ENCODE peak calls at places on chromosomes 5 and 9, in four cellular contexts. R, C, M and J are unnamed samples.

GRCh38 chr5:132445930-132446329 is 44.6 kb downstream of the IRF1 start:
- DNase-seq in R (no peak), C (no peak), M (no peak), J (no peak)

GRCh38 chr5:107464403-107464802 is 206.3 kb downstream of the EFNA5 start:
- DNase-seq in R (no peak), C (no peak), M (no peak), J (no peak)

GRCh38 chr5:139138790-139139189 is 59.4 kb downstream of the SIL1 start:
- DNase-seq in R (no peak), C (no peak), M (peak), J (no peak)

GRCh38 chr5:72633649-72634048 is 126.4 kb upstream of the ZNF366 start:
- DNase-seq in R (no peak), C (no peak), M (peak), J (no peak)

GRCh38 chr5:135576075-135576599 is 2.7 kb downstream of the CXCL14 start:
- DNase-seq in R (no peak), C (no peak), M (no peak), J (no peak)

GRCh38 chr9:78236511-78236950 is 656 bp downstream of the CEP78 start:
- DNase-seq in R (no peak), C (peak), M (no peak), J (no peak)

GRCh38 chr9:99326112-99326916 is 104.2 kb downstream of the SEC61B start:
- DNase-seq in R (no peak), C (no peak), M (no peak), J (no peak)

GRCh38 chr9:5688109-5688508 is 59.2 kb downstream of the RIC1 start:
- DNase-seq in R (peak), C (no peak), M (no peak), J (peak)

GRCh38 chr9:124456341-124457078 is 6.3 kb downstream of the ADGRD2 start:
- DNase-seq in R (no peak), C (no peak), M (no peak), J (no peak)

GRCh38 chr5:152676177-152676576 is 271.1 kb upstream of the NMUR2 start:
- DNase-seq in R (no peak), C (no peak), M (no peak), J (no peak)

GRCh38 chr5:173785421-173785820 is 102.7 kb upstream of the CPEB4 start:
- DNase-seq in R (no peak), C (no peak), M (no peak), J (no peak)

GRCh38 chr5:172405226-172405625 is 49.1 kb downstream of the SH3PXD2B start:
- DNase-seq in R (no peak), C (no peak), M (no peak), J (no peak)

GRCh38 chr9:129712595-129713524 is 40.0 kb downstream of the PTGES start:
- DNase-seq in R (no peak), C (no peak), M (no peak), J (no peak)

GRCh38 chr9:112009656-112010055 is 113.0 kb downstream of the UGCG start:
- DNase-seq in R (no peak), C (no peak), M (no peak), J (no peak)

GRCh38 chr5:147534172-147534951 is 24.5 kb upstream of the DPYSL3 start:
- DNase-seq in R (no peak), C (no peak), M (no peak), J (no peak)

GRCh38 chr5:30698217-30698616 is 495.3 kb upstream of the CDH6 start:
- DNase-seq in R (no peak), C (no peak), M (no peak), J (no peak)

GRCh38 chr9:117412841-117413240 is 2.0 kb downstream of the ASTN2 start:
- DNase-seq in R (no peak), C (no peak), M (no peak), J (no peak)

GRCh38 chr9:93259490-93260289 is 75.8 kb downstream of the WNK2 start:
- DNase-seq in R (no peak), C (no peak), M (peak), J (no peak)

GRCh38 chr5:109326864-109327263 is 82.9 kb downstream of the PJA2 start:
- DNase-seq in R (no peak), C (no peak), M (no peak), J (no peak)

GRCh38 chr5:161709239-161709638 is 23.7 kb downstream of the GABRA6 start:
- DNase-seq in R (no peak), C (no peak), M (no peak), J (no peak)

GRCh38 chr5:99191181-99191775 is 262.5 kb upstream of the CHD1 start:
- DNase-seq in R (no peak), C (no peak), M (no peak), J (no peak)

GRCh38 chr9:34457266-34458012 is 931 bp downstream of the FAM219A start:
- DNase-seq in R (no peak), C (peak), M (peak), J (no peak)